ENCODE peak calls at places on chromosomes 5 and 9, in nine cellular contexts. One of them, this sample, is unnamed.

GRCh38 chr5:172156541-172156994 is 31.5 kb downstream of the STK10 start:
- DNase-seq in heart right ventricle: peak; percentile 68
- DNase-seq in ACHN: no peak
- DNase-seq in kidney glomerular epithelial cell: no peak
- DNase-seq in fibroblast of the aortic adventitia: no peak
- DNase-seq in DMS53: peak; percentile 75
- DNase-seq in tibial nerve: no peak
- DNase-seq in H9: no peak
- DNase-seq in foreskin fibroblast: no peak
- DNase-seq in this sample: no peak

GRCh38 chr5:73307645-73308346 is 134.8 kb downstream of the TMEM174 start:
- DNase-seq in H9: no peak
- DNase-seq in kidney glomerular epithelial cell: peak; percentile 39
- DNase-seq in heart right ventricle: no peak
- DNase-seq in DMS53: no peak
- DNase-seq in ACHN: no peak
- DNase-seq in tibial nerve: no peak
- DNase-seq in fibroblast of the aortic adventitia: no peak
- DNase-seq in foreskin fibroblast: no peak
- DNase-seq in this sample: no peak

GRCh38 chr5:37172957-37173356 is 76.2 kb downstream of the CPLANE1 start:
- DNase-seq in tibial nerve: no peak
- DNase-seq in heart right ventricle: no peak
- DNase-seq in ACHN: no peak
- DNase-seq in DMS53: no peak
- DNase-seq in H9: no peak
- DNase-seq in kidney glomerular epithelial cell: no peak
- DNase-seq in foreskin fibroblast: no peak
- DNase-seq in fibroblast of the aortic adventitia: no peak
- DNase-seq in this sample: no peak

GRCh38 chr5:178289438-178289837 is 56.8 kb upstream of the PHYKPL start:
- DNase-seq in DMS53: no peak
- DNase-seq in kidney glomerular epithelial cell: no peak
- DNase-seq in tibial nerve: no peak
- DNase-seq in ACHN: no peak
- DNase-seq in H9: no peak
- DNase-seq in fibroblast of the aortic adventitia: no peak
- DNase-seq in heart right ventricle: peak; percentile 1
- DNase-seq in foreskin fibroblast: no peak
- DNase-seq in this sample: no peak

GRCh38 chr5:57889558-57889957 is 406.9 kb upstream of the ACTBL2 start:
- DNase-seq in heart right ventricle: no peak
- DNase-seq in ACHN: peak; percentile 98
- DNase-seq in fibroblast of the aortic adventitia: peak; percentile 55
- DNase-seq in DMS53: peak; percentile 62
- DNase-seq in foreskin fibroblast: peak; percentile 25
- DNase-seq in kidney glomerular epithelial cell: peak; percentile 95
- DNase-seq in H9: no peak
- DNase-seq in tibial nerve: no peak
- DNase-seq in this sample: no peak

GRCh38 chr5:140631831-140632365 is 1.1 kb downstream of the CD14 start:
- DNase-seq in kidney glomerular epithelial cell: no peak
- DNase-seq in DMS53: peak; percentile 88
- DNase-seq in heart right ventricle: no peak
- DNase-seq in foreskin fibroblast: no peak
- DNase-seq in ACHN: no peak
- DNase-seq in fibroblast of the aortic adventitia: no peak
- DNase-seq in H9: no peak
- DNase-seq in tibial nerve: no peak
- DNase-seq in this sample: peak; percentile 52

GRCh38 chr5:157473383-157474370 is 13.7 kb downstream of the NIPAL4 start:
- DNase-seq in kidney glomerular epithelial cell: no peak
- DNase-seq in ACHN: no peak
- DNase-seq in tibial nerve: no peak
- DNase-seq in heart right ventricle: no peak
- DNase-seq in fibroblast of the aortic adventitia: peak; percentile 43
- DNase-seq in H9: no peak
- DNase-seq in DMS53: no peak
- DNase-seq in foreskin fibroblast: peak; percentile 33
- DNase-seq in this sample: no peak

GRCh38 chr5:126965487-126965886 is 64.9 kb downstream of the MARCHF3 start:
- DNase-seq in ACHN: no peak
- DNase-seq in fibroblast of the aortic adventitia: no peak
- DNase-seq in heart right ventricle: no peak
- DNase-seq in kidney glomerular epithelial cell: no peak
- DNase-seq in H9: no peak
- DNase-seq in foreskin fibroblast: no peak
- DNase-seq in tibial nerve: no peak
- DNase-seq in DMS53: no peak
- DNase-seq in this sample: no peak

GRCh38 chr5:134099939-134100282 is 14.6 kb upstream of the TCF7 start:
- DNase-seq in foreskin fibroblast: no peak
- DNase-seq in kidney glomerular epithelial cell: no peak
- DNase-seq in fibroblast of the aortic adventitia: no peak
- DNase-seq in heart right ventricle: no peak
- DNase-seq in DMS53: no peak
- DNase-seq in H9: peak; percentile 71
- DNase-seq in ACHN: no peak
- DNase-seq in tibial nerve: no peak
- DNase-seq in this sample: no peak

GRCh38 chr5:150514708-150515211 is 6.8 kb downstream of the NDST1 start:
- DNase-seq in DMS53: peak; percentile 92
- DNase-seq in fibroblast of the aortic adventitia: peak; percentile 70
- DNase-seq in heart right ventricle: no peak
- DNase-seq in foreskin fibroblast: peak; percentile 62
- DNase-seq in tibial nerve: no peak
- DNase-seq in H9: no peak
- DNase-seq in kidney glomerular epithelial cell: peak; percentile 84
- DNase-seq in ACHN: peak; percentile 81
- DNase-seq in this sample: no peak

GRCh38 chr9:124595743-124596142 is 88.5 kb upstream of the NR5A1 start:
- DNase-seq in kidney glomerular epithelial cell: no peak
- DNase-seq in fibroblast of the aortic adventitia: no peak
- DNase-seq in ACHN: no peak
- DNase-seq in foreskin fibroblast: no peak
- DNase-seq in heart right ventricle: no peak
- DNase-seq in H9: no peak
- DNase-seq in tibial nerve: no peak
- DNase-seq in DMS53: no peak
- DNase-seq in this sample: no peak

GRCh38 chr9:107874137-107874536 is 384.6 kb upstream of the KLF4 start:
- DNase-seq in tibial nerve: no peak
- DNase-seq in DMS53: no peak
- DNase-seq in ACHN: no peak
- DNase-seq in H9: no peak
- DNase-seq in kidney glomerular epithelial cell: no peak
- DNase-seq in heart right ventricle: no peak
- DNase-seq in fibroblast of the aortic adventitia: no peak
- DNase-seq in foreskin fibroblast: no peak
- DNase-seq in this sample: no peak

GRCh38 chr5:142118421-142118686 is 9.8 kb downstream of the NDFIP1 start:
- DNase-seq in fibroblast of the aortic adventitia: no peak
- DNase-seq in H9: no peak
- DNase-seq in tibial nerve: no peak
- DNase-seq in DMS53: no peak
- DNase-seq in kidney glomerular epithelial cell: no peak
- DNase-seq in ACHN: no peak
- DNase-seq in foreskin fibroblast: no peak
- DNase-seq in heart right ventricle: no peak
- DNase-seq in this sample: no peak

GRCh38 chr9:135718616-135719015 is 16.6 kb downstream of the KCNT1 start:
- DNase-seq in heart right ventricle: no peak
- DNase-seq in kidney glomerular epithelial cell: no peak
- DNase-seq in tibial nerve: no peak
- DNase-seq in H9: no peak
- DNase-seq in DMS53: peak; percentile 47
- DNase-seq in ACHN: peak; percentile 31
- DNase-seq in foreskin fibroblast: no peak
- DNase-seq in fibroblast of the aortic adventitia: no peak
- DNase-seq in this sample: no peak

GRCh38 chr5:141338538-141339306 is at the start of gene PCDHGA2:
- DNase-seq in foreskin fibroblast: peak; percentile 45
- DNase-seq in H9: peak; percentile 62
- DNase-seq in DMS53: peak; percentile 62
- DNase-seq in tibial nerve: no peak
- DNase-seq in ACHN: peak; percentile 42
- DNase-seq in heart right ventricle: no peak
- DNase-seq in fibroblast of the aortic adventitia: peak; percentile 68
- DNase-seq in kidney glomerular epithelial cell: peak; percentile 4
- DNase-seq in this sample: no peak

This sample was measured in CD4-positive, alpha-beta memory T cell.